ENCODE peak calls at places on chromosomes 2 and 18, in four cellular contexts. Y is right cardiac atrium; F is globus pallidus; Q is stimulated activated CD8-positive, alpha-beta memory T cell treated with anti-CD3 and anti-CD28 coated beads, Interleukin-7, amount 100 ng/mL, for 1 hour. W is an unnamed sample.

GRCh38 chr2:215003001-215003400 is 135.4 kb downstream of the ABCA12 start:
- DNase-seq in Y (peak; percentile 12), F (no peak), Q (no peak), W (no peak)

GRCh38 chr2:88261725-88262124 is 91.6 kb downstream of the THNSL2 start:
- DNase-seq in Y (no peak), F (no peak), Q (no peak), W (no peak)

GRCh38 chr18:67875057-67875456 is 358.5 kb upstream of the DSEL start:
- DNase-seq in Y (no peak), F (no peak), Q (no peak), W (no peak)

GRCh38 chr18:14970027-14970426 is 222.1 kb downstream of the ANKRD30B start:
- DNase-seq in Y (no peak), F (no peak), Q (no peak), W (no peak)

GRCh38 chr2:18749912-18750526 is 160.7 kb upstream of the NT5C1B start:
- DNase-seq in Y (peak; percentile 47), F (peak; percentile 45), Q (no peak), W (no peak)

GRCh38 chr2:170339324-170339723 is 161.4 kb downstream of the MYO3B start:
- DNase-seq in Y (no peak), F (no peak), Q (no peak), W (no peak)

GRCh38 chr2:71789556-71790219 is 336.3 kb downstream of the DYSF start:
- DNase-seq in Y (no peak), F (no peak), Q (no peak), W (no peak)

GRCh38 chr2:210421916-210422315 is 54.6 kb downstream of the LANCL1 start:
- DNase-seq in Y (no peak), F (no peak), Q (no peak), W (no peak)

GRCh38 chr2:157785200-157785599 is 90.9 kb downstream of the ACVR1 start:
- DNase-seq in Y (no peak), F (no peak), Q (no peak), W (no peak)

GRCh38 chr2:166651080-166651675 is 157.1 kb upstream of the SCN7A start:
- DNase-seq in Y (no peak), F (no peak), Q (no peak), W (no peak)

GRCh38 chr2:158243392-158243791 is 141.7 kb downstream of the UPP2 start:
- DNase-seq in Y (no peak), F (no peak), Q (no peak), W (no peak)

GRCh38 chr2:17539993-17540812 is at the start of gene VSNL1:
- DNase-seq in Y (peak; percentile 73), F (peak; percentile 31), Q (no peak), W (no peak)

GRCh38 chr2:37588316-37588777 is 83.1 kb downstream of the CDC42EP3 start:
- DNase-seq in Y (no peak), F (no peak), Q (no peak), W (no peak)

GRCh38 chr2:201313362-201313761 is 43.8 kb downstream of the FLACC1 start:
- DNase-seq in Y (no peak), F (no peak), Q (no peak), W (no peak)

GRCh38 chr2:70871398-70872211 is 36.0 kb upstream of the CD207 start:
- DNase-seq in Y (peak; percentile 89), F (peak; percentile 70), Q (peak; percentile 52), W (no peak)

GRCh38 chr2:28702415-28702859 is 49.2 kb upstream of the PPP1CB start:
- DNase-seq in Y (no peak), F (peak; percentile 44), Q (no peak), W (no peak)

GRCh38 chr2:9004338-9005204 is 1.1 kb upstream of the MBOAT2 start:
- DNase-seq in Y (no peak), F (no peak), Q (no peak), W (no peak)

GRCh38 chr2:8152392-8153257 is 529.2 kb upstream of the ID2 start:
- DNase-seq in Y (no peak), F (no peak), Q (no peak), W (no peak)

GRCh38 chr2:208254118-208254870 is 577 bp downstream of the IDH1 start:
- DNase-seq in Y (peak; percentile 80), F (peak; percentile 87), Q (peak; percentile 58), W (peak; percentile 18)

GRCh38 chr2:196718796-196719564 is 79.5 kb downstream of the CCDC150 start:
- DNase-seq in Y (no peak), F (no peak), Q (no peak), W (no peak)

GRCh38 chr2:209579236-209579749 is 155.4 kb downstream of the MAP2 start:
- DNase-seq in Y (peak; percentile 21), F (peak; percentile 60), Q (no peak), W (no peak)

GRCh38 chr2:28981016-28981441 is at the start of gene TOGARAM2:
- DNase-seq in Y (peak; percentile 30), F (peak; percentile 63), Q (no peak), W (no peak)

GRCh38 chr18:78865771-78866310 is 113.8 kb upstream of the SALL3 start:
- DNase-seq in Y (no peak), F (no peak), Q (no peak), W (no peak)

GRCh38 chr2:168468354-168468753 is 12.3 kb downstream of the CERS6 start:
- DNase-seq in Y (no peak), F (no peak), Q (no peak), W (no peak)

GRCh38 chr2:127569274-127570065 is 34.0 kb downstream of the MYO7B start:
- DNase-seq in Y (peak; percentile 49), F (peak; percentile 47), Q (no peak), W (no peak)

GRCh38 chr2:41847744-41848441 is 199.9 kb upstream of the PKDCC start:
- DNase-seq in Y (no peak), F (no peak), Q (no peak), W (no peak)

GRCh38 chr18:32804126-32804888 is 31.5 kb upstream of the KLHL14 start:
- DNase-seq in Y (no peak), F (no peak), Q (no peak), W (no peak)

GRCh38 chr2:187150667-187151066 is 297.4 kb downstream of the CALCRL start:
- DNase-seq in Y (no peak), F (no peak), Q (no peak), W (no peak)

GRCh38 chr18:50970006-50970405 is 2.2 kb downstream of the ELAC1 start:
- DNase-seq in Y (no peak), F (no peak), Q (no peak), W (no peak)

W was measured in cortex of kidney.